ENCODE peak calls at places on chromosomes 11 and 22, in four cellular contexts. H is AG10803, N is endothelial cell of umbilical vein, X is upper lobe of right lung. S is an unnamed sample.

GRCh38 chr11:134640536-134640935 is 228.5 kb upstream of the B3GAT1 start:
- DNase-seq in N (no peak), H (no peak), X (no peak), S (no peak)

GRCh38 chr11:120413480-120413879 is 77.3 kb downstream of the ARHGEF12 start:
- DNase-seq in H (peak), N (no peak), X (no peak), S (peak)

GRCh38 chr11:18196532-18196931 is 23.9 kb downstream of the MRGPRX4 start:
- DNase-seq in N (no peak), X (no peak), H (no peak), S (no peak)

GRCh38 chr11:76792505-76793264 is 9.5 kb downstream of the TSKU start:
- DNase-seq in H (no peak), N (no peak), X (no peak), S (no peak)

GRCh38 chr22:48429621-48430020 is 1398.1 kb downstream of the BRD1 start:
- DNase-seq in X (peak), N (no peak), H (no peak), S (no peak)

GRCh38 chr11:126061707-126062678 is 673 bp downstream of the CDON start:
- DNase-seq in X (no peak), N (peak), H (peak), S (peak)

GRCh38 chr11:78266451-78266850 is 77.7 kb downstream of the USP35 start:
- DNase-seq in N (no peak), H (no peak), X (no peak), S (no peak)

GRCh38 chr22:50691521-50691920 is 18.9 kb downstream of the SHANK3 start:
- DNase-seq in H (peak), X (no peak), N (peak), S (peak)

GRCh38 chr11:75317446-75318122 is 33.9 kb downstream of the ARRB1 start:
- DNase-seq in X (no peak), H (no peak), N (no peak), S (no peak)

GRCh38 chr22:46666577-46667244 is 46.5 kb downstream of the GRAMD4 start:
- DNase-seq in H (no peak), X (no peak), N (no peak), S (no peak)

GRCh38 chr11:65189191-65189590 is 7.5 kb downstream of the CAPN1 start:
- DNase-seq in N (no peak), H (no peak), X (no peak), S (no peak)

GRCh38 chr11:14789879-14790484 is 102.0 kb downstream of the CYP2R1 start:
- DNase-seq in N (peak), X (no peak), H (no peak), S (peak)

GRCh38 chr11:132101861-132102260 is 731.4 kb downstream of the NTM start:
- DNase-seq in X (no peak), N (no peak), H (peak), S (no peak)

GRCh38 chr11:127493330-127493729 is 492.8 kb upstream of the KIRREL3 start:
- DNase-seq in N (no peak), H (peak), X (no peak), S (peak)

GRCh38 chr11:117931331-117931950 is 2.2 kb upstream of the TMPRSS13 start:
- DNase-seq in N (no peak), H (no peak), X (no peak), S (no peak)

GRCh38 chr11:12330491-12331231 is 46.7 kb upstream of the PARVA start:
- DNase-seq in H (no peak), N (no peak), X (no peak), S (peak)

GRCh38 chr11:76410771-76411423 is 29.8 kb downstream of the GVQW3 start:
- DNase-seq in N (no peak), H (no peak), X (no peak), S (peak)

GRCh38 chr22:46368422-46368821 is 32.9 kb downstream of the TRMU start:
- DNase-seq in H (no peak), N (no peak), X (no peak), S (no peak)

GRCh38 chr11:111557425-111558111 is 17.0 kb downstream of the LAYN start:
- DNase-seq in X (no peak), H (peak), N (no peak), S (peak)

GRCh38 chr22:19242699-19243098 is 48.8 kb downstream of the CLTCL1 start:
- DNase-seq in X (no peak), N (no peak), H (no peak), S (no peak)

GRCh38 chr11:17542249-17542648 is 2.0 kb downstream of the USH1C start:
- DNase-seq in H (no peak), N (no peak), X (no peak), S (no peak)

GRCh38 chr11:19232910-19233503 is 7.7 kb downstream of the E2F8 start:
- DNase-seq in H (peak), X (no peak), N (peak), S (peak)

GRCh38 chr22:25896592-25896991 is 154.6 kb downstream of the MYO18B start:
- DNase-seq in H (no peak), N (no peak), X (no peak), S (no peak)

GRCh38 chr22:25890651-25891050 is 148.7 kb downstream of the MYO18B start:
- DNase-seq in N (no peak), X (no peak), H (no peak), S (no peak)

GRCh38 chr22:25896098-25896497 is 154.1 kb downstream of the MYO18B start:
- DNase-seq in X (no peak), H (no peak), N (no peak), S (no peak)

GRCh38 chr22:25895678-25896077 is 153.7 kb downstream of the MYO18B start:
- DNase-seq in X (no peak), N (no peak), H (no peak), S (no peak)

GRCh38 chr22:25892678-25893077 is 150.7 kb downstream of the MYO18B start:
- DNase-seq in X (no peak), N (no peak), H (no peak), S (no peak)
- TF ChIP-seq CTCF in X (no peak), N (no peak), H (no peak), S (no peak)

GRCh38 chr11:6096417-6096816 is 11.1 kb upstream of the OR56B4 start:
- DNase-seq in X (no peak), H (no peak), N (peak), S (no peak)
- H3K4me3 ChIP-seq in X (no peak), H (no peak), N (no peak), S (no peak)

GRCh38 chr11:115342142-115342541 is 162.1 kb downstream of the CADM1 start:
- DNase-seq in X (no peak), N (no peak), H (no peak), S (no peak)
- TF ChIP-seq CTCF in X (no peak), N (no peak), H (no peak), S (no peak)

GRCh38 chr22:17162731-17163130 is 3.7 kb upstream of the HDHD5 start:
- DNase-seq in N (no peak), X (no peak), H (no peak), S (peak)
- H3K4me3 ChIP-seq in N (no peak), X (no peak), H (no peak), S (no peak)

S was measured in fibroblast of villous mesenchyme.